ENCODE peak calls at places on chromosomes 13 and 19, in ten cellular contexts. K is MM.1S, F is neural progenitor cell, J is GM23338, N is DND-41, L is astrocyte, R is H1, A is fibroblast of lung, U is HCT116, G is IMR-90. I is an unnamed sample. For H4K20me1, the result is how much of the 10 kb centered on the place peaks cover.

GRCh38 chr19:10936661-10937084 is 8.1 kb downstream of the TIMM29 start:
- DNase-seq in K (peak), F (peak), J (peak), N (peak), L (peak), R (no peak), A (peak), U (peak), G (peak), I (peak)

GRCh38 chr13:114339779-114340534 is 25.7 kb downstream of the CHAMP1 start:
- DNase-seq in K (peak), F (no peak), J (peak), N (peak), L (no peak), R (no peak), A (peak), U (peak), G (peak), I (peak)

GRCh38 chr19:5677597-5677996 is 2.7 kb downstream of the MICOS13 start:
- DNase-seq in K (no peak), F (no peak), J (no peak), N (no peak), L (no peak), R (no peak), A (no peak), U (no peak), G (no peak), I (no peak)

GRCh38 chr13:28763887-28764286 is 45.1 kb upstream of the SLC46A3 start:
- DNase-seq in K (no peak), F (no peak), J (no peak), N (peak), L (no peak), R (no peak), A (no peak), U (no peak), G (no peak), I (no peak)

GRCh38 chr13:43033038-43033437 is 9.7 kb downstream of the DNAJC15 start:
- DNase-seq in K (no peak), F (no peak), J (no peak), N (no peak), L (no peak), R (no peak), A (no peak), U (no peak), G (no peak), I (no peak)

GRCh38 chr19:19211499-19212432 is at the start of gene NCAN:
- DNase-seq in K (no peak), F (peak), J (peak), N (no peak), L (no peak), R (peak), A (no peak), U (no peak), G (no peak), I (no peak)

GRCh38 chr13:43572601-43573360 is 214.0 kb downstream of the ENOX1 start:
- DNase-seq in K (no peak), F (peak), J (no peak), N (no peak), L (peak), R (no peak), A (peak), U (no peak), G (peak), I (no peak)

GRCh38 chr19:40089462-40089861 is 1.3 kb downstream of the ZNF780A start:
- DNase-seq in K (no peak), F (no peak), J (no peak), N (peak), L (peak), R (no peak), A (peak), U (no peak), G (peak), I (peak)

GRCh38 chr19:36719687-36720556 is 32.5 kb downstream of the ZNF567 start:
- DNase-seq in K (no peak), F (no peak), J (peak), N (no peak), L (peak), R (no peak), A (peak), U (no peak), G (no peak), I (peak)

GRCh38 chr13:46197299-46197975 is 14.3 kb upstream of the LRRC63 start:
- DNase-seq in K (no peak), F (no peak), J (no peak), N (no peak), L (no peak), R (no peak), A (no peak), U (no peak), G (no peak), I (no peak)

GRCh38 chr13:108214511-108215383 is 589 bp downstream of the LIG4 start:
- DNase-seq in K (no peak), F (peak), J (peak), N (peak), L (no peak), R (no peak), A (no peak), U (no peak), G (no peak), I (peak)

GRCh38 chr13:48579167-48579918 is 46.5 kb upstream of the RCBTB2 start:
- DNase-seq in K (peak), F (no peak), J (no peak), N (no peak), L (no peak), R (no peak), A (no peak), U (no peak), G (no peak), I (peak)

GRCh38 chr19:42277821-42278809 is 9.1 kb downstream of the CIC start:
- DNase-seq in K (no peak), F (no peak), J (no peak), N (no peak), L (no peak), R (no peak), A (peak), U (no peak), G (no peak), I (no peak)

GRCh38 chr19:42350417-42350816 is 25.0 kb downstream of the MEGF8 start:
- DNase-seq in K (no peak), F (no peak), J (no peak), N (no peak), L (no peak), R (no peak), A (no peak), U (no peak), G (no peak), I (no peak)

GRCh38 chr13:23456437-23456836 is 22.9 kb upstream of the SACS start:
- DNase-seq in K (no peak), F (no peak), J (no peak), N (no peak), L (no peak), R (no peak), A (no peak), U (no peak), G (peak), I (no peak)
- H3K4me3 ChIP-seq in K (no peak), F (no peak), J (no peak), N (no peak), L (no peak), R (no peak), A (no peak), U (no peak), G (no peak), I (no peak)

GRCh38 chr13:113219311-113219940 is 10.0 kb downstream of the CUL4A start:
- DNase-seq in K (no peak), F (no peak), J (no peak), N (no peak), L (no peak), R (no peak), A (no peak), U (no peak), G (peak), I (no peak)

GRCh38 chr13:113220877-113221276 is 11.5 kb downstream of the CUL4A start:
- DNase-seq in K (no peak), F (peak), J (peak), N (no peak), L (peak), R (no peak), A (peak), U (no peak), G (no peak), I (no peak)

GRCh38 chr13:113216165-113217056 is 7.0 kb downstream of the CUL4A start:
- DNase-seq in K (no peak), F (peak), J (peak), N (no peak), L (peak), R (no peak), A (peak), U (peak), G (peak), I (no peak)

GRCh38 chr13:113224486-113224885 is 15.1 kb downstream of the CUL4A start:
- DNase-seq in K (no peak), F (no peak), J (no peak), N (no peak), L (no peak), R (no peak), A (no peak), U (no peak), G (no peak), I (no peak)

DNA sequence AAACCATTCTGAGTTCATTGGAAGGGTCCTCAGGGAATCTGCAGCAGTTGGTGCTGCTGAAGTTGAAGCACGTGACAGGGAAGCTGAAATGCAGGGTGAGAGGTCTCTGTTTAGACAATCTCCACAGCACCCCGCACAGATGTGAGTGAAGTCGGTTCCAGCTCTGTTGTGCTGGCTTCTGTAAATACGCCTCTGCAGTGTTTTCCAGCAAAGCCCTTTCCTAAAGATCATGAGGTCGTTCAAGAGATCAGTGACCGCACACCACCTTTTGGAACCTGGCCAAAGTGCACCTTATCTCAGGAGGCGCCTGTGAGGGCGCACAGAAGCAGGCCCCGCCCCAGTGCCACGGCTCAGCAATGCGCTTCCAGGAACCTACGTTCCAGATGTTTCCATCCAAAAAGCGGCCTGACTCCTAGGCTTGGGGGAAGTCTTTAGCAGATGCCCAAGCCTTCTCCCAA is 10.8 kb downstream of the CUL4A start:
- DNase-seq in K (no peak), F (no peak), J (peak), N (no peak), L (no peak), R (no peak), A (no peak), U (no peak), G (no peak), I (no peak)
- H4K20me1 ChIP-seq in K (under half), F (under half), J (under half), N (half or more), L (half or more), R (under half), A (under half), U (under half), G (half or more), I (under half)

DNA sequence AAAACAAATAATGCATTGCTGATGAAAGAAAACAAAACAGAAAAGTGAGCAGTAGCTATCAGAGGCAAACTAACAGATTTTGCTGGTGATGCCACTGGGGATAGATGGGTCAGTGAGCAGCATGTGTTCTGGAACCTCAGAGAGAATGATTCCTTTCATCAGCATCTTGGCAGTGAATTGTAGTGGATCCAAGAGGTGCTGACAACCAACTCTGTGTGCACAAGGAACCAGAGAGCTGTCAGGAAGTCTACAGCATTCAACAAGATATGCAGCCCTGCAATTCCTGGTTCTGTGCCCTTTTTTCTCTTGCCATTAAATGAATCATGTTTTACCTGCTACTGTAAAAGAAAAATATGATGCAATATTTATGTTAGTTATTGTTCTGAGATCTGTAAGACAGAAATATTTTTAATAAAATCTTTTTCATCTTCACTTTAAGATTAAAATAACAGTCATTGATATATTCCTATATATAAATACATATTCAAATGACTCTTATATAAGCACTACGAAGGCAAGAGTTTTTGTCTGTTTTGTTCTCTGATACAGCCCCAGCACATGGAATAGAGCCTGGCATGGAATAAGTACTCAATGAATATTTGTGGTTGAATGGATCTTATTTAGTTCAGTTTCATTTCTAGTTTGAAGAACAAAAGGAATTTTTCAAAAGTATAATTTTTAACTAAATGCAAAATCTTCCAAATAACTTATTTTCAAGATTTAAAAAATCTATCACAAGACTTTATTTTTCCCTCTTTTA is 80.8 kb downstream of the FREM2 start:
- DNase-seq in K (no peak), F (no peak), J (no peak), N (no peak), L (no peak), R (no peak), A (no peak), U (no peak), G (no peak), I (no peak)
- H3K27ac ChIP-seq in K (no peak), F (no peak), J (no peak), N (no peak), L (no peak), R (no peak), A (no peak), U (no peak), G (no peak), I (no peak)

GRCh38 chr19:50152578-50152977 is 10.5 kb downstream of the IZUMO2 start:
- DNase-seq in K (no peak), F (no peak), J (no peak), N (no peak), L (no peak), R (no peak), A (no peak), U (no peak), G (no peak), I (no peak)

GRCh38 chr19:50148528-50148927 is 14.6 kb downstream of the IZUMO2 start:
- DNase-seq in K (no peak), F (no peak), J (no peak), N (no peak), L (no peak), R (no peak), A (no peak), U (no peak), G (no peak), I (no peak)

GRCh38 chr19:50147462-50148423 is 15.3 kb downstream of the IZUMO2 start:
- DNase-seq in K (peak), F (peak), J (peak), N (peak), L (peak), R (peak), A (peak), U (peak), G (peak), I (peak)
- H3K4me3 ChIP-seq in K (peak), F (peak), J (peak), N (peak), L (peak), R (peak), A (no peak), U (peak), G (peak), I (no peak)